ENCODE peak calls at places on chromosomes 11 and 22, in five cellular contexts. L is gastrocnemius medialis, W is lower leg skin, V is hepatocyte, J is AG04450. M is an unnamed sample.

GRCh38 chr11:114501901-114502300 is 57.8 kb downstream of the NXPE1 start:
- DNase-seq in J (no peak), W (no peak), V (no peak), L (no peak), M (no peak)

GRCh38 chr11:55497068-55497467 is 57.2 kb upstream of the OR4C15 start:
- DNase-seq in W (no peak), L (no peak), V (no peak), J (no peak), M (no peak)

GRCh38 chr11:8234425-8234821 is 29.3 kb downstream of the LMO1 start:
- DNase-seq in J (no peak), L (no peak), V (no peak), W (no peak), M (no peak)

GRCh38 chr11:111361874-111362273 is 17.2 kb downstream of the POU2AF1 start:
- DNase-seq in V (no peak), L (no peak), J (no peak), W (no peak), M (no peak)

GRCh38 chr11:2193099-2193886 is 21.7 kb upstream of the TH start:
- DNase-seq in V (no peak), L (no peak), J (no peak), W (no peak), M (no peak)

GRCh38 chr11:27694992-27695391 is 5.3 kb downstream of the BDNF start:
- DNase-seq in V (peak; percentile 14), L (no peak), W (no peak), J (no peak), M (no peak)

GRCh38 chr11:122646549-122647340 is 8.8 kb upstream of the UBASH3B start:
- DNase-seq in J (no peak), W (no peak), V (no peak), L (no peak), M (no peak)

GRCh38 chr22:33921576-33922181 is 1.4 kb upstream of the LARGE1 start:
- DNase-seq in J (peak; percentile 30), V (peak; percentile 86), L (peak; percentile 27), W (peak; percentile 92), M (no peak)

GRCh38 chr11:118126082-118126838 is 26.4 kb downstream of the SCN4B start:
- DNase-seq in W (no peak), J (no peak), V (no peak), L (no peak), M (no peak)

GRCh38 chr11:120771551-120772060 is 252.3 kb upstream of the TBCEL start:
- DNase-seq in V (no peak), J (no peak), W (no peak), L (no peak), M (no peak)

GRCh38 chr11:61298663-61299244 is 3.6 kb upstream of the VWCE start:
- DNase-seq in J (no peak), L (no peak), W (no peak), V (peak; percentile 62), M (no peak)

GRCh38 chr11:118054712-118055640 is 21.9 kb upstream of the TMPRSS4 start:
- DNase-seq in W (peak; percentile 59), J (no peak), V (no peak), L (no peak), M (no peak)

GRCh38 chr11:30016588-30017363 is at the start of gene KCNA4:
- DNase-seq in V (peak; percentile 79), J (no peak), W (no peak), L (no peak), M (no peak)

GRCh38 chr22:24370426-24370825 is 57.0 kb upstream of the ADORA2A start:
- DNase-seq in L (no peak), J (no peak), W (no peak), V (no peak), M (no peak)

GRCh38 chr11:68037481-68038225 is 1.2 kb upstream of the TCIRG1 start:
- DNase-seq in L (no peak), J (no peak), W (no peak), V (no peak), M (no peak)

GRCh38 chr22:37079668-37080171 is 28.2 kb downstream of the KCTD17 start:
- DNase-seq in L (no peak), J (no peak), W (no peak), V (no peak), M (peak; percentile 83)

GRCh38 chr11:82814379-82814778 is 80.7 kb upstream of the FAM181B start:
- DNase-seq in L (no peak), V (no peak), W (no peak), J (no peak), M (no peak)

GRCh38 chr11:60791534-60791933 is 6.4 kb downstream of the MS4A10 start:
- DNase-seq in V (no peak), L (no peak), J (no peak), W (no peak), M (no peak)

GRCh38 chr11:75773595-75774353 is 5.2 kb downstream of the DGAT2 start:
- DNase-seq in W (no peak), V (no peak), J (no peak), L (no peak), M (no peak)

GRCh38 chr11:69089258-69089657 is 40.5 kb downstream of the TPCN2 start:
- DNase-seq in W (no peak), L (peak; percentile 53), J (no peak), V (no peak), M (no peak)

GRCh38 chr11:33463059-33463458 is 205.9 kb downstream of the HIPK3 start:
- DNase-seq in V (no peak), J (no peak), W (no peak), L (no peak), M (no peak)

GRCh38 chr11:118155781-118156530 is 3.3 kb upstream of the SCN4B start:
- DNase-seq in V (no peak), L (no peak), J (no peak), W (no peak), M (no peak)

GRCh38 chr11:102831128-102831708 is 12.2 kb downstream of the MMP3 start:
- DNase-seq in W (peak; percentile 88), V (peak; percentile 44), J (no peak), L (peak; percentile 10), M (no peak)

GRCh38 chr11:17985517-17985916 is 27.3 kb downstream of the SERGEF start:
- DNase-seq in L (peak; percentile 41), J (no peak), W (no peak), V (peak; percentile 54), M (no peak)

GRCh38 chr11:71207996-71208774 is 44.2 kb downstream of the SHANK2 start:
- DNase-seq in V (no peak), L (no peak), J (no peak), W (no peak), M (no peak)

GRCh38 chr11:134411887-134412507 is at the start of gene B3GAT1:
- DNase-seq in L (no peak), W (no peak), J (no peak), V (peak; percentile 16), M (no peak)

GRCh38 chr11:6390718-6391547 is 659 bp downstream of the SMPD1 start:
- DNase-seq in J (no peak), W (no peak), V (no peak), L (no peak), M (no peak)

GRCh38 chr11:17423533-17424310 is 35.3 kb upstream of the KCNJ11 start:
- DNase-seq in J (no peak), L (no peak), V (peak; percentile 80), W (no peak), M (no peak)

GRCh38 chr11:119056397-119056999 is 507 bp downstream of the HYOU1 start:
- DNase-seq in J (no peak), L (no peak), V (peak; percentile 63), W (peak; percentile 90), M (peak; percentile 40)

DNA sequence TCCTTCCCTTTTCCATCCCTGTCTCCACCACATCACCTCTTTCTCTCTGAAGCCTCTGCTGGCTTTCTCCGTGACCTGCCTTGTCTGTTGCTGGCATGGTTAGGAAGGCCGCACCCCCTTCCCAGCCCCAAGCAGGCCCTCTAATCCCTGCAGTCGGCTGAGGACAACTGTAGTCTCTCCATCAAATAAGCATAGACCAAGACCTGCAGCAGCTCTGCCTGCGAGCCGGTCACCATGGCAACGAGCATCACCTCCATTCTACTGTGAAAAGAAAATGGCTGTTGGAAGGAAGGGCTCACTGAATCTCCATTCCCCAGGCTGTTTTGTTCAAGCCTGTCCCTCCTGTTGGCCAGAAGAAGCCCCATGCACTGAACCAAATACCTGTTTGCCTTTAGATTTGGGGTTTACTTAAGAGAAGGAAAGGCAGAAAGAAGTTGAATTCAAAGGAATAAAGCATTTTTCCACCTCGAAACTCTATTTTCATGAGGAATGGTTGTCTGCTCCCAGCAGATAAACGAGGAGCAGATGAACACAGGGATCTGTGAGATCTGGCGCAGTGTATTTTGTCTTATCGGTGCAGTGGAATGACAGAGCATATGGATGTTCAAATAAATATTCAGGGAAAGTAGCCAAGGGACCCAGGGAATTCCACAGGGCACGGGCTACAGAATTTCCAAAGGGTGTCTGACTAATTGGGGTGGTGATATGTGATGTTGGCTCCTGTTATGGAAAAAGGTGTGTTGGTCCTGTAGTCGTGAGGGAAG is 113.1 kb upstream of the TTC12 start:
- DNase-seq in J (no peak), W (no peak), L (no peak), V (no peak), M (no peak)
- TF ChIP-seq CTCF in J (no peak), W (no peak), L (no peak), V (no peak), M (no peak)

GRCh38 chr22:26890870-26891269 is 233.5 kb downstream of the MIAT start:
- DNase-seq in V (peak; percentile 23), J (no peak), L (no peak), W (no peak), M (no peak)
- TF ChIP-seq CTCF in V (peak; percentile 24), J (no peak), L (no peak), W (no peak), M (no peak)

DNA sequence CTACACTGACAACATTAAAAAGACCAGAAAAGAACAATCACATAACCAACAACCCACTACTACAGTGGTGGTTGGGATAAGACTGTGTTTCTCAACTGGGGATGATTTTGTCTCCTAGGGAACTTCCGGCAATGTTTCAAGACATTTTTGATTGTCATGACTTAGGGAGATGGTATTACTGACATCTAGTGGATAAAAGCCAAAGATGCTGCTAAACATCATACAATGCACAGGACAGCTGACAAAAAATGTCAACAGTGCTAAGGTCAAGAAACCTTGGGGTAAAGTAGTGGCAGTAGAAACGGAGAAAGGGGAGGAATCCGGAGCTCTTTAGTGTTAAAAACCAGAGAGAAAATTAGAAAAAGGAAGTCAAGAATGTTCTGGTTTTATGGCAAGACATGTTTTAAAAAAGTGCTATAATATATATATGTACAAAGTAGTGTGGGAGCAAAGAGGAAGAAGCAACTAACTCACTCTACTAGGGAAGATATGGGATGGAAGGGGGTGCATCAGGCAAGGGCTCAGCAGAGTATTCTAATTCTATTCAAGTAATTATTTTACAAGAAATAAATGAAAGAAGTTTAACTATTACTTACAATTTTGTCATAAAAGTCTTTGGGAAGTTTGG is 37.2 kb downstream of the CKAP5 start:
- DNase-seq in L (no peak), W (no peak), J (no peak), V (peak; percentile 18), M (no peak)
- TF ChIP-seq CTCF in L (no peak), W (no peak), J (peak; percentile 18), V (peak; percentile 36), M (no peak)

DNA sequence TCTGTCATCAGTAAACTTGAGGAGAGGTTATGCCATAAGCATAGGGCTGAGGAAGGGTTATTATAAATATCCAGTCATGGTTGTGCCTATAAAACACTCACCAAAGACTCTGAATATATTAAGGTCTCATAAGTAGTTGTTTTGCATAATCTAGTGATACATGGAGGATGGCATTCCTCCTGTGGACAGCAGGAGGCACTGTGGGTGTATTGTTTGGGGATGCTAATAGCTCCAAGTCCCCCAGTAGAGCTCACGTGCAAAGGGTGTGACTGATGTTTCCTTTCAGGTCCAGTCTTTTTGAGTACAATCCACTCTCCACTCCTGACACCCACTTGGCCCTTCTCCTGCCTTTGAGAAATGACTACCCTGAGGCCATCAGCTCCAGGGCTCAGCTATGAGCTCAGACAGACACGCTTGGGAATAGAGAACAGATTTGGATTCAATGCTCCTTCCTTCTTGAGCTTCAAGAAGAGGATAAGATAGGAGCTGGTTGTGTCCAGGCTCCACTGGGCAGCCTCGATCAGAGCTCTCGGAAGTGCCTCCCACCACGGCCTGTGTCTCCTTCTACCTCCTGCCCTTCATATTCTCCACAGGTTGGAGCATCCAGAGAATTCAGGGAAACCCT is 85.2 kb upstream of the IGLL5 start:
- DNase-seq in W (no peak), L (no peak), V (no peak), J (no peak), M (no peak)
- TF ChIP-seq CTCF in W (no peak), L (no peak), V (peak; percentile 11), J (peak; percentile 12), M (peak; percentile 71)